ENCODE peak calls at places on chromosomes 1 and 21, in four cellular contexts. One of them, this sample, is unnamed.

GRCh38 chr1:33295023-33295422 is 25.9 kb downstream of the A3GALT2 start:
- DNase-seq in stomach: no peak
- DNase-seq in A549: no peak
- DNase-seq in Peyer's patch: no peak
- DNase-seq in this sample: peak; percentile 60

GRCh38 chr1:175072131-175072941 is 4.7 kb downstream of the TNN start:
- DNase-seq in stomach: no peak
- DNase-seq in A549: no peak
- DNase-seq in Peyer's patch: no peak
- DNase-seq in this sample: peak; percentile 80

GRCh38 chr1:18926315-18927081 is 24.1 kb upstream of the ALDH4A1 start:
- DNase-seq in stomach: peak; percentile 57
- DNase-seq in A549: peak; percentile 73
- DNase-seq in Peyer's patch: no peak
- DNase-seq in this sample: peak; percentile 84

GRCh38 chr1:966135-966602 is at the start of gene PLEKHN1:
- DNase-seq in stomach: peak; percentile 63
- DNase-seq in A549: peak; percentile 59
- DNase-seq in Peyer's patch: peak; percentile 65
- DNase-seq in this sample: no peak

GRCh38 chr1:156165083-156165482 is 11.7 kb downstream of the SEMA4A start:
- DNase-seq in stomach: no peak
- DNase-seq in A549: no peak
- DNase-seq in Peyer's patch: no peak
- DNase-seq in this sample: no peak

GRCh38 chr1:153560771-153561170 is 4.9 kb downstream of the S100A2 start:
- DNase-seq in stomach: no peak
- DNase-seq in A549: no peak
- DNase-seq in Peyer's patch: no peak
- DNase-seq in this sample: peak; percentile 24

GRCh38 chr1:151892190-151892589 is 17.1 kb downstream of the THEM4 start:
- DNase-seq in stomach: no peak
- DNase-seq in A549: no peak
- DNase-seq in Peyer's patch: no peak
- DNase-seq in this sample: no peak

GRCh38 chr1:47302472-47302871 is 11.5 kb downstream of the STIL start:
- DNase-seq in stomach: no peak
- DNase-seq in A549: no peak
- DNase-seq in Peyer's patch: no peak
- DNase-seq in this sample: no peak

GRCh38 chr1:156089704-156090103 is 7.4 kb upstream of the MEX3A start:
- DNase-seq in stomach: no peak
- DNase-seq in A549: no peak
- DNase-seq in Peyer's patch: no peak
- DNase-seq in this sample: no peak

GRCh38 chr1:40381268-40382109 is 8.0 kb downstream of the SMAP2 start:
- DNase-seq in stomach: no peak
- DNase-seq in A549: no peak
- DNase-seq in Peyer's patch: no peak
- DNase-seq in this sample: no peak

GRCh38 chr1:224632921-224633321 is 16.8 kb downstream of the CNIH3 start:
- DNase-seq in stomach: no peak
- DNase-seq in A549: no peak
- DNase-seq in Peyer's patch: no peak
- DNase-seq in this sample: no peak
- H3K27ac ChIP-seq in stomach: no peak overlapping the region
- H3K27ac ChIP-seq in A549: no peak overlapping the region
- H3K27ac ChIP-seq in Peyer's patch: no peak overlapping the region
- H3K27ac ChIP-seq in this sample: no peak overlapping the region

DNA sequence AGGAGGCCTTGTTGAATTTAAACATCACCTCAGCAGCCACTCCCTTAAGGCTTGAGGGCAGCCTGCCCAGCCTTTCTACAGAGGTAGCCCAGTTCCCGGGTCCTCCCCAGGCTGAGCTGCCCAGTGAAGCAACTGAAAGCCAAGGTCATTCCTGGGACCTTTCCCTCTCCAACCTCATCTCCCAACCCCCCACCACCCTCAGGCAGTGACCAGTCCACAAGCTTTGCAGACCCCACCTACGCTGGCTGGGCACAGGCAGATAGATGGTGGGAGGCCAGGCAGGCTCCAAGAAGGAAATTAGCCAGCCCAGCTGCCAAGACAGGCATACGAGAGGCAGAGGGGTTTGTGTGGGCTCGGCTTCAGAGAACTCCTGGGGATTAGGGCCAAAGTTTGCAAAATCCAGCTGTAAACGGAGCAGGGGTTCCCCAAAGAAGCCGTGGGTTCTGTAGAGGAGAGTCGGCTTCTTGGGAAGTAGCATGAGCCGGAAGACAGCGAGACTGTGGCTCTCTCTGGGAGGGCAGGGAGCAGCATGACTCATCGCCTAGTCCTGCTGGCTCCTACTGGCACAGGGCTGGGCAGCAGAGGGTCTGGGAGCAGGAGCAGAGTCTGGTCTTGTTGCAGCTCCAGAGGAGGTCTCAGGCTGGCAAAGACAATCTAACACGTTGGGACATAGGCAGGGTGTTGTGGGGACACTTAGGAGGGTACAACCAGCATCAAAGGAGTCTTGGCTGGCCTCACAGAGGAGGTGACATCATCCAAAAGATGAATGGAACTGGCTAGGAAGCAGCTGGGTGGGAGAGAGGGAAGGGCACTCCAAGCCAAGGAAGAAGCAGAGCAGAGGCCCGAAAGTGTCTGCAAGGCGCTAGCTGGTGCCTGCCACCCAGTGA is 2.8 kb upstream of the ZC3H12A start:
- DNase-seq in stomach: peak; percentile 80
- DNase-seq in A549: peak; percentile 91
- DNase-seq in Peyer's patch: peak; percentile 84
- DNase-seq in this sample: peak; percentile 91
- TF ChIP-seq POLR2A in stomach: no peak
- TF ChIP-seq POLR2A in A549: peak; percentile 60
- TF ChIP-seq POLR2A in Peyer's patch: peak; percentile 60
- TF ChIP-seq POLR2A in this sample: peak; percentile 16

GRCh38 chr1:203792491-203792890 is 2.9 kb upstream of the ZBED6 start:
- DNase-seq in stomach: no peak
- DNase-seq in A549: no peak
- DNase-seq in Peyer's patch: no peak
- DNase-seq in this sample: no peak

GRCh38 chr1:203796223-203796747 is 862 bp downstream of the ZBED6 start:
- DNase-seq in stomach: no peak
- DNase-seq in A549: peak; percentile 48
- DNase-seq in Peyer's patch: no peak
- DNase-seq in this sample: no peak

GRCh38 chr1:203797216-203797615 is 1.8 kb downstream of the ZBED6 start:
- DNase-seq in stomach: no peak
- DNase-seq in A549: no peak
- DNase-seq in Peyer's patch: no peak
- DNase-seq in this sample: no peak

GRCh38 chr1:203795382-203796222 is at the start of the genes ZBED6 and ZC3H11A:
- DNase-seq in stomach: peak; percentile 99
- DNase-seq in A549: peak; percentile 99
- DNase-seq in Peyer's patch: peak; percentile 97
- DNase-seq in this sample: peak; percentile 100

GRCh38 chr1:203794764-203795381 is 550 bp upstream of the ZBED6 start:
- DNase-seq in stomach: no peak
- DNase-seq in A549: no peak
- DNase-seq in Peyer's patch: no peak
- DNase-seq in this sample: no peak
- H3K4me3 ChIP-seq in stomach: peak overlapping the region; percentile 73
- H3K4me3 ChIP-seq in A549: peak overlapping the region; percentile 76
- H3K4me3 ChIP-seq in Peyer's patch: peak overlapping the region; percentile 77
- H3K4me3 ChIP-seq in this sample: peak overlapping the region; percentile 86

DNA sequence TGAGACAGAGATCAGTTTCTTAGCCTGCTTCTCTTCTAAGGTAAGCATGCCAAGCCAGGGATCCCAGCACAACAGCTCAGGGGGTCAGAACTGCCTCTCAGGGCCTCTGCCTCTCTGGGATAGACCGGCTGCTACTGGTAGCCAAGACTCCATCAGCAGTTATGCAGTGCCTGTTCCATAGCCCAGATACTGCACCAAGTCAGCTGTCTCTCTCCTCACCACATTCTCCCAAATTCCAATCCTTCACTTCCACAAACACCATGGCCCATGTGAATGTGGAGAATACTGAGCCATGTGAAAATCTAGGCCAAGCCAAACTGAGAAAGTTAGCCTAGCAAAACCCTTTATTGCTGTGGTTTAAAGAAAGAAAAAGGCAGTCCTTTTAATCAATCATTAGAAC is 37.5 kb downstream of the CDC42BPA start:
- DNase-seq in stomach: no peak
- DNase-seq in A549: no peak
- DNase-seq in Peyer's patch: no peak
- DNase-seq in this sample: no peak
- H3K27ac ChIP-seq in stomach: no peak overlapping the region
- H3K27ac ChIP-seq in A549: no peak overlapping the region
- H3K27ac ChIP-seq in Peyer's patch: no peak overlapping the region
- H3K27ac ChIP-seq in this sample: no peak overlapping the region

DNA sequence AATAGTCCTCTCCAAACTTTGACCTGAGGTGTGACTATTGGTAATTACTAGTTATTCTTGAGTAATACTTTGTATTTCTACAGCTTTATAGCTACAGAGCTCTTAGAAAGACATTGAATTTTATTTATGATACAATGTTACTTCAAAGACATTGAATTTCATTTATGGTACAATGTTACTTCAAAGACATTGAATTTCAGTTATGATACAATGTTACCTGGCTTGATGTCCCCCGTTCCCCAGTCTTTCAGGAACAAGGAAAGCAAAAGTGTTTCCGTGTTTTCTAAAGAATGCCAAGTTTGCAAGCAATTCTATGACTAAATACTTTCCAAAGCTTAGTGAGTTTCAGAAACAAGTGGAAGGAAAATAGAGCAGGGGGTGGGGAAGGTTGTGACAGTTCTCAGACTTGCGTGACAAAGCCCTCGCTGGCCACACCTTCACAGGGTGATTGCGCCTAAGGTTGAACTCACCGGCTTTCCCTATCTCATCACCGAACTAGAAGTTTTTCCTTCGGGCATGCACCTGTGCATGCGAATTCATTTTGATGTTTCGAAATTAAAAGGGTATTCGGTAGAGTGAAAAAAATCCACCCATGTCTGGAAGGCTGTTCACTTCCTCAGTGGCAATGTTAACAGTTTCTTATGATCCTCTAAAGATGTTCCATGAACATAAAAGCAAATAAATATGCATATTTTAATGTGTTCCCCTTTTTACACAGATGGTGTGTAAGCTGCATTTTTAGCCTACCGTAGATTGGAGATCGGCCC is 909 bp upstream of the PAXBP1 start:
- DNase-seq in stomach: peak; percentile 44
- DNase-seq in A549: no peak
- DNase-seq in Peyer's patch: peak; percentile 58
- DNase-seq in this sample: no peak
- TF ChIP-seq POLR2A in stomach: no peak
- TF ChIP-seq POLR2A in A549: no peak
- TF ChIP-seq POLR2A in Peyer's patch: no peak
- TF ChIP-seq POLR2A in this sample: no peak

DNA sequence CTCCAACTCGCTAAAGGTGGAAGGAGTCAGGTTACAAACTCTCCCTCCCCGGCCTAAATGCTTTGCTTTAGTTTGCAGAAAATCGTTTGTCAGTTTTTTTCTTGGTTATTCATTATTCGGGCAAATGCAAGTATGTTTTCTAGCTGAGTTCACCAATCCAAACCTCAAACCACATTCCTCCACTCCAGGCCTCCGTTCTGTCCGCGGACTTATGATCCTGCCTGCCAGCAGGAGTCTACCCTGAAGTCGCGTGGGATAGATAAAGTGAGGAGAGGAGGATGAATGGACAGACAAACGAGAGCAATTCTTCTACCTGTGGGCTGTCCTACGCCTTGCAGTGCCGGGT is 1.3 kb downstream of the ADAMTS1 start:
- DNase-seq in stomach: no peak
- DNase-seq in A549: peak; percentile 33
- DNase-seq in Peyer's patch: no peak
- DNase-seq in this sample: no peak
- H3K4me3 ChIP-seq in stomach: peak overlapping the region; percentile 73
- H3K4me3 ChIP-seq in A549: peak overlapping the region; percentile 42
- H3K4me3 ChIP-seq in Peyer's patch: peak overlapping the region; percentile 66
- H3K4me3 ChIP-seq in this sample: peak overlapping the region; percentile 68

GRCh38 chr21:46187814-46188213 is 3.6 kb upstream of the SPATC1L start:
- DNase-seq in stomach: no peak
- DNase-seq in A549: no peak
- DNase-seq in Peyer's patch: no peak
- DNase-seq in this sample: no peak
- H3K27ac ChIP-seq in stomach: no peak overlapping the region
- H3K27ac ChIP-seq in A549: no peak overlapping the region
- H3K27ac ChIP-seq in Peyer's patch: no peak overlapping the region
- H3K27ac ChIP-seq in this sample: no peak overlapping the region

GRCh38 chr1:15848929-15849774 is 1.6 kb downstream of the SPEN start:
- DNase-seq in stomach: peak; percentile 86
- DNase-seq in A549: peak; percentile 86
- DNase-seq in Peyer's patch: peak; percentile 89
- DNase-seq in this sample: peak; percentile 91
- TF ChIP-seq POLR2A in stomach: no peak
- TF ChIP-seq POLR2A in A549: no peak
- TF ChIP-seq POLR2A in Peyer's patch: peak; percentile 83
- TF ChIP-seq POLR2A in this sample: peak; percentile 61

This sample was measured in sigmoid colon.